ENCODE peak calls at places on chromosomes 6 and 20, in seven cellular contexts. One of them, this sample, is unnamed.

GRCh38 chr20:50292324-50293243 is 102.0 kb downstream of the CEBPB start:
- DNase-seq in right cardiac atrium: peak
- DNase-seq in DMS153: peak
- DNase-seq in non-pigmented ciliary epithelial cell: peak
- DNase-seq in T-cell: no peak
- DNase-seq in cardiac fibroblast: peak
- DNase-seq in GM03348: peak
- DNase-seq in this sample: peak

GRCh38 chr20:13546497-13547131 is 92.1 kb downstream of the TASP1 start:
- DNase-seq in DMS153: peak
- DNase-seq in right cardiac atrium: peak
- DNase-seq in cardiac fibroblast: peak
- DNase-seq in GM03348: peak
- DNase-seq in non-pigmented ciliary epithelial cell: no peak
- DNase-seq in T-cell: peak
- DNase-seq in this sample: peak

GRCh38 chr20:62651285-62652021 is 9.2 kb downstream of the SLCO4A1 start:
- DNase-seq in non-pigmented ciliary epithelial cell: no peak
- DNase-seq in DMS153: no peak
- DNase-seq in T-cell: peak
- DNase-seq in cardiac fibroblast: no peak
- DNase-seq in GM03348: no peak
- DNase-seq in right cardiac atrium: peak
- DNase-seq in this sample: peak

GRCh38 chr20:41534170-41534569 is 84.0 kb downstream of the CHD6 start:
- DNase-seq in cardiac fibroblast: no peak
- DNase-seq in non-pigmented ciliary epithelial cell: no peak
- DNase-seq in right cardiac atrium: no peak
- DNase-seq in DMS153: no peak
- DNase-seq in T-cell: no peak
- DNase-seq in GM03348: no peak
- DNase-seq in this sample: no peak

GRCh38 chr20:20214757-20215275 is 153.1 kb upstream of the INSM1 start:
- DNase-seq in GM03348: no peak
- DNase-seq in T-cell: no peak
- DNase-seq in non-pigmented ciliary epithelial cell: no peak
- DNase-seq in right cardiac atrium: no peak
- DNase-seq in cardiac fibroblast: no peak
- DNase-seq in DMS153: peak
- DNase-seq in this sample: peak

GRCh38 chr6:137291441-137291840 is 72.3 kb upstream of the IFNGR1 start:
- DNase-seq in non-pigmented ciliary epithelial cell: no peak
- DNase-seq in T-cell: no peak
- DNase-seq in right cardiac atrium: peak
- DNase-seq in cardiac fibroblast: peak
- DNase-seq in GM03348: no peak
- DNase-seq in DMS153: no peak
- DNase-seq in this sample: peak

GRCh38 chr6:155487362-155488130 is 31.9 kb upstream of the NOX3 start:
- DNase-seq in right cardiac atrium: no peak
- DNase-seq in cardiac fibroblast: no peak
- DNase-seq in DMS153: no peak
- DNase-seq in GM03348: no peak
- DNase-seq in T-cell: no peak
- DNase-seq in non-pigmented ciliary epithelial cell: no peak
- DNase-seq in this sample: no peak

GRCh38 chr6:166025149-166025898 is 142.3 kb downstream of the TBXT start:
- DNase-seq in T-cell: no peak
- DNase-seq in cardiac fibroblast: peak
- DNase-seq in non-pigmented ciliary epithelial cell: peak
- DNase-seq in GM03348: peak
- DNase-seq in right cardiac atrium: no peak
- DNase-seq in DMS153: no peak
- DNase-seq in this sample: no peak

GRCh38 chr6:36285187-36285612 is 15.3 kb downstream of the PNPLA1 start:
- DNase-seq in DMS153: no peak
- DNase-seq in cardiac fibroblast: no peak
- DNase-seq in GM03348: no peak
- DNase-seq in T-cell: no peak
- DNase-seq in non-pigmented ciliary epithelial cell: no peak
- DNase-seq in right cardiac atrium: no peak
- DNase-seq in this sample: no peak

GRCh38 chr6:131979515-131980337 is 28.6 kb upstream of the CCN2 start:
- DNase-seq in GM03348: peak
- DNase-seq in right cardiac atrium: no peak
- DNase-seq in cardiac fibroblast: peak
- DNase-seq in non-pigmented ciliary epithelial cell: peak
- DNase-seq in T-cell: no peak
- DNase-seq in DMS153: no peak
- DNase-seq in this sample: no peak

GRCh38 chr6:89887452-89888137 is 6.7 kb upstream of the GJA10 start:
- DNase-seq in non-pigmented ciliary epithelial cell: no peak
- DNase-seq in cardiac fibroblast: peak
- DNase-seq in right cardiac atrium: no peak
- DNase-seq in DMS153: no peak
- DNase-seq in GM03348: no peak
- DNase-seq in T-cell: no peak
- DNase-seq in this sample: no peak

GRCh38 chr6:9583946-9584345 is 830.9 kb downstream of the TFAP2A start:
- DNase-seq in right cardiac atrium: no peak
- DNase-seq in DMS153: no peak
- DNase-seq in GM03348: no peak
- DNase-seq in cardiac fibroblast: no peak
- DNase-seq in non-pigmented ciliary epithelial cell: no peak
- DNase-seq in T-cell: no peak
- DNase-seq in this sample: no peak